ENCODE peak calls at places on chromosome 13, in ten cellular contexts. R is lung, Z is psoas muscle, N is right lobe of liver, F is heart left ventricle, W is astrocyte of the cerebellum, G is fibroblast of the aortic adventitia, L is left ventricle myocardium inferior, P is fibroblast of lung, U is BJ. Y is an unnamed sample.

GRCh38 chr13:83178008-83178407 is 704.3 kb downstream of the SLITRK1 start:
- DNase-seq in L (no peak), N (no peak), U (no peak), G (no peak), Z (no peak), R (no peak), F (no peak), W (no peak), P (no peak), Y (no peak)

GRCh38 chr13:112689498-112690241 is at the start of gene ATP11A:
- DNase-seq in R (peak), U (peak), F (peak), G (peak), Z (peak), W (peak), L (peak), P (peak), N (peak), Y (peak)

GRCh38 chr13:85772379-85772778 is 26.8 kb downstream of the SLITRK6 start:
- DNase-seq in R (no peak), F (no peak), W (no peak), G (no peak), U (no peak), N (no peak), L (no peak), P (peak), Z (no peak), Y (no peak)

GRCh38 chr13:19181021-19181620 is 503 bp downstream of the TUBA3C start:
- DNase-seq in F (no peak), L (no peak), W (no peak), G (no peak), N (no peak), R (no peak), Z (no peak), P (no peak), U (no peak), Y (no peak)

GRCh38 chr13:26531751-26532150 is 25.7 kb upstream of the WASF3 start:
- DNase-seq in P (no peak), U (no peak), R (no peak), Z (no peak), F (no peak), L (no peak), N (no peak), G (no peak), W (no peak), Y (no peak)

GRCh38 chr13:98309569-98310335 is 132.7 kb upstream of the RNF113B start:
- DNase-seq in L (no peak), G (no peak), P (no peak), F (no peak), N (no peak), U (no peak), R (no peak), Z (no peak), W (no peak), Y (no peak)

GRCh38 chr13:74062933-74063332 is 71.3 kb downstream of the KLF12 start:
- DNase-seq in U (no peak), W (no peak), N (no peak), G (peak), R (no peak), L (peak), Z (peak), F (peak), P (peak), Y (peak)

GRCh38 chr13:99698816-99699099 is 197.5 kb downstream of the TM9SF2 start:
- DNase-seq in F (no peak), L (no peak), R (no peak), N (no peak), Z (no peak), P (no peak), W (no peak), G (no peak), U (no peak), Y (no peak)

GRCh38 chr13:33152389-33152788 is 133.2 kb downstream of the STARD13 start:
- DNase-seq in G (no peak), L (no peak), W (no peak), R (no peak), F (no peak), P (no peak), U (no peak), Z (no peak), N (no peak), Y (no peak)

GRCh38 chr13:110415669-110416068 is 108.6 kb downstream of the COL4A2 start:
- DNase-seq in F (no peak), G (no peak), Z (no peak), L (no peak), R (no peak), N (no peak), P (no peak), W (no peak), U (no peak), Y (no peak)

GRCh38 chr13:51801631-51802099 is 2.3 kb downstream of the DHRS12 start:
- DNase-seq in L (peak), N (peak), W (no peak), P (no peak), G (no peak), U (no peak), F (peak), R (peak), Z (peak), Y (no peak)

GRCh38 chr13:94408300-94409036 is 71.0 kb downstream of the DCT start:
- DNase-seq in Z (no peak), N (no peak), P (no peak), G (no peak), R (no peak), W (no peak), L (no peak), F (no peak), U (no peak), Y (no peak)

GRCh38 chr13:72990883-72991282 is 67.9 kb upstream of the KLF5 start:
- DNase-seq in W (no peak), U (no peak), F (no peak), G (no peak), P (no peak), Z (no peak), N (no peak), L (no peak), R (no peak), Y (no peak)

GRCh38 chr13:55439450-55439849 is 1701.3 kb upstream of the PRR20A start:
- DNase-seq in R (no peak), G (no peak), Z (no peak), P (no peak), F (no peak), L (no peak), N (no peak), U (no peak), W (no peak), Y (no peak)

GRCh38 chr13:111505175-111505777 is 184.8 kb downstream of the TEX29 start:
- DNase-seq in F (no peak), R (no peak), U (no peak), W (no peak), L (no peak), Z (no peak), N (no peak), P (no peak), G (no peak), Y (no peak)

GRCh38 chr13:102707465-102707864 is 12.6 kb upstream of the METTL21C start:
- DNase-seq in U (peak), G (peak), R (no peak), Z (no peak), F (no peak), L (no peak), W (peak), N (no peak), P (peak), Y (peak)

GRCh38 chr13:51923983-51924539 is 62.3 kb downstream of the CCDC70 start:
- DNase-seq in U (no peak), F (peak), N (no peak), L (no peak), G (no peak), Z (no peak), W (no peak), P (no peak), R (no peak), Y (no peak)

GRCh38 chr13:75968103-75968838 is 332.1 kb downstream of the LMO7 start:
- DNase-seq in R (no peak), Z (no peak), F (no peak), L (no peak), U (no peak), N (no peak), P (peak), G (no peak), W (no peak), Y (no peak)

GRCh38 chr13:58528351-58528750 is 896.8 kb downstream of the PCDH17 start:
- DNase-seq in P (no peak), L (no peak), F (no peak), W (no peak), G (no peak), R (no peak), N (no peak), Z (no peak), U (no peak), Y (no peak)

GRCh38 chr13:77521595-77522367 is 13.7 kb upstream of the SCEL start:
- DNase-seq in L (no peak), R (peak), Z (no peak), F (no peak), U (no peak), N (no peak), G (peak), P (peak), W (peak), Y (peak)
- TF ChIP-seq CTCF in L (no peak), R (no peak), Z (no peak), F (no peak), U (no peak), N (no peak), G (no peak), P (no peak), W (no peak), Y (peak)

GRCh38 chr13:79482271-79482970 is 1.5 kb downstream of the NDFIP2 start:
- DNase-seq in N (no peak), R (no peak), Z (no peak), U (no peak), F (no peak), L (no peak), P (peak), W (no peak), G (peak), Y (peak)
- H3K4me3 ChIP-seq in N (peak), R (no peak), Z (peak), U (peak), F (peak), L (peak), P (peak), W (peak), G (peak), Y (peak)

DNA sequence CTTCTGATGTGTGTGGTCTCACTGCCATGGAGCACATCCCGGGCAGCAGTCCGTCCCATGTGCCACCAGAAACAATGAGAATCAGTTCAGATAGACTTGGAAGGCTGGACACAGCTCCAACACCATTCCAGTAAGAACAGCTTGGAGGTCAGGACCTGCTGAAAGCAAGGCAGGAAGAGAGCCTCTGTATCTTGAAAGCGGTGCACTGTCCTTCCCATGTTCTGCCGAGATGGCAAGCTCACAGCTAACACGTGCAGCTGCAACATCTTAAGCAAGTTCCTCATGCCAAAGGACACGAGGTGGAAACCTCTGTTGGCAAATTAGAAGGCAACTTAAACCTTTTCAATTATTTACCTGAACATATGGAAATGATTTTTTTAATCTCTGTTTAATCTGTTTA is 175.4 kb downstream of the DLEU7 start:
- DNase-seq in N (no peak), P (no peak), U (no peak), R (no peak), G (no peak), F (no peak), Z (no peak), W (no peak), L (no peak), Y (no peak)
- TF ChIP-seq CTCF in N (no peak), P (no peak), U (no peak), R (no peak), G (no peak), F (no peak), Z (no peak), W (no peak), L (no peak), Y (no peak)

GRCh38 chr13:37058801-37059135 is 720 bp downstream of the SUPT20H start:
- DNase-seq in Z (no peak), L (no peak), N (no peak), U (peak), F (no peak), P (peak), W (no peak), R (no peak), G (no peak), Y (no peak)

GRCh38 chr13:37059136-37059847 is at the start of gene SUPT20H:
- DNase-seq in N (peak), Z (peak), W (peak), R (peak), F (peak), G (peak), U (peak), P (peak), L (peak), Y (peak)

GRCh38 chr13:37059848-37060192 is 332 bp upstream of the SUPT20H start:
- DNase-seq in L (no peak), U (no peak), R (no peak), P (no peak), N (no peak), G (no peak), Z (no peak), F (no peak), W (no peak), Y (no peak)
- H3K4me3 ChIP-seq in L (peak), U (peak), R (peak), P (peak), N (peak), G (peak), Z (peak), F (peak), W (peak), Y (peak)

GRCh38 chr13:62598708-62599107 is 1183.1 kb upstream of the PCDH20 start:
- DNase-seq in P (no peak), R (no peak), G (no peak), Z (no peak), U (no peak), W (no peak), L (no peak), F (no peak), N (no peak), Y (no peak)
- TF ChIP-seq CTCF in P (no peak), R (no peak), G (no peak), Z (no peak), U (no peak), W (no peak), L (no peak), F (no peak), N (no peak), Y (no peak)